ENCODE peak calls at places on chromosomes 4 and X, in eight cellular contexts. D is HCT116, J is ovary, M is thyroid gland, Y is body of pancreas, Z is transverse colon, I is Peyer's patch, L is adrenal gland. N is an unnamed sample.

GRCh38 chr4:183797445-183798248 is 107.5 kb upstream of the STOX2 start:
- DNase-seq in D (no peak), J (peak; percentile 56), M (peak; percentile 70), Y (peak; percentile 38), Z (peak; percentile 53), I (no peak), L (no peak), N (peak; percentile 70)

GRCh38 chrX:25206761-25207160 is 191.0 kb upstream of the ARX start:
- DNase-seq in D (no peak), J (no peak), M (no peak), Y (no peak), Z (no peak), I (no peak), L (no peak), N (no peak)

GRCh38 chrX:2690856-2691542 is at the start of gene CD99:
- DNase-seq in D (no peak), J (peak; percentile 93), M (peak; percentile 93), Y (peak; percentile 93), Z (peak; percentile 96), I (peak; percentile 89), L (peak; percentile 83), N (peak; percentile 97)

GRCh38 chr4:5887361-5888221 is 5.3 kb downstream of the CRMP1 start:
- DNase-seq in D (no peak), J (no peak), M (no peak), Y (no peak), Z (no peak), I (no peak), L (no peak), N (no peak)

GRCh38 chr4:113328514-113328913 is 279.1 kb downstream of the ANK2 start:
- DNase-seq in D (no peak), J (no peak), M (no peak), Y (no peak), Z (no peak), I (no peak), L (no peak), N (no peak)

GRCh38 chr4:172758586-172759340 is 409.8 kb upstream of the GALNT7 start:
- DNase-seq in D (no peak), J (no peak), M (no peak), Y (no peak), Z (no peak), I (no peak), L (no peak), N (no peak)

GRCh38 chrX:48579259-48579658 is 5.0 kb downstream of the RBM3 start:
- DNase-seq in D (no peak), J (no peak), M (no peak), Y (no peak), Z (no peak), I (no peak), L (no peak), N (no peak)

GRCh38 chr4:69156913-69157312 is 57.6 kb downstream of the UGT2B11 start:
- DNase-seq in D (peak; percentile 7), J (no peak), M (no peak), Y (peak; percentile 12), Z (no peak), I (no peak), L (no peak), N (no peak)

GRCh38 chrX:73561791-73562190 is 1.2 kb upstream of the CHIC1 start:
- DNase-seq in D (no peak), J (no peak), M (no peak), Y (no peak), Z (no peak), I (no peak), L (no peak), N (no peak)

GRCh38 chrX:896256-896655 is 265.7 kb downstream of the SHOX start:
- DNase-seq in D (no peak), J (no peak), M (no peak), Y (no peak), Z (no peak), I (no peak), L (no peak), N (no peak)

GRCh38 chrX:124455966-124456365 is 109.6 kb downstream of the SH2D1A start:
- DNase-seq in D (no peak), J (no peak), M (no peak), Y (no peak), Z (no peak), I (no peak), L (no peak), N (no peak)

GRCh38 chrX:94743478-94743877 is 1069.5 kb downstream of the FAM133A start:
- DNase-seq in D (no peak), J (no peak), M (no peak), Y (no peak), Z (no peak), I (no peak), L (no peak), N (no peak)

GRCh38 chr4:166363198-166363597 is 490.2 kb downstream of the TLL1 start:
- DNase-seq in D (no peak), J (no peak), M (no peak), Y (no peak), Z (no peak), I (no peak), L (no peak), N (no peak)

GRCh38 chr4:122692641-122693520 is 39.6 kb upstream of the BBS12 start:
- DNase-seq in D (no peak), J (no peak), M (no peak), Y (no peak), Z (no peak), I (no peak), L (no peak), N (no peak)

GRCh38 chr4:143700060-143700419 is 435 bp downstream of the FREM3 start:
- DNase-seq in D (no peak), J (peak; percentile 37), M (peak; percentile 36), Y (peak; percentile 17), Z (no peak), I (no peak), L (peak; percentile 15), N (peak; percentile 67)

GRCh38 chr4:177444911-177445736 is 2.9 kb upstream of the AGA start:
- DNase-seq in D (no peak), J (no peak), M (no peak), Y (peak; percentile 20), Z (no peak), I (no peak), L (no peak), N (no peak)

GRCh38 chr4:4328840-4329239 is 38.8 kb downstream of the ZBTB49 start:
- DNase-seq in D (no peak), J (no peak), M (no peak), Y (no peak), Z (no peak), I (peak; percentile 6), L (no peak), N (no peak)

GRCh38 chr4:41430796-41431195 is 107.2 kb upstream of the LIMCH1 start:
- DNase-seq in D (no peak), J (no peak), M (no peak), Y (no peak), Z (no peak), I (no peak), L (no peak), N (no peak)

DNA sequence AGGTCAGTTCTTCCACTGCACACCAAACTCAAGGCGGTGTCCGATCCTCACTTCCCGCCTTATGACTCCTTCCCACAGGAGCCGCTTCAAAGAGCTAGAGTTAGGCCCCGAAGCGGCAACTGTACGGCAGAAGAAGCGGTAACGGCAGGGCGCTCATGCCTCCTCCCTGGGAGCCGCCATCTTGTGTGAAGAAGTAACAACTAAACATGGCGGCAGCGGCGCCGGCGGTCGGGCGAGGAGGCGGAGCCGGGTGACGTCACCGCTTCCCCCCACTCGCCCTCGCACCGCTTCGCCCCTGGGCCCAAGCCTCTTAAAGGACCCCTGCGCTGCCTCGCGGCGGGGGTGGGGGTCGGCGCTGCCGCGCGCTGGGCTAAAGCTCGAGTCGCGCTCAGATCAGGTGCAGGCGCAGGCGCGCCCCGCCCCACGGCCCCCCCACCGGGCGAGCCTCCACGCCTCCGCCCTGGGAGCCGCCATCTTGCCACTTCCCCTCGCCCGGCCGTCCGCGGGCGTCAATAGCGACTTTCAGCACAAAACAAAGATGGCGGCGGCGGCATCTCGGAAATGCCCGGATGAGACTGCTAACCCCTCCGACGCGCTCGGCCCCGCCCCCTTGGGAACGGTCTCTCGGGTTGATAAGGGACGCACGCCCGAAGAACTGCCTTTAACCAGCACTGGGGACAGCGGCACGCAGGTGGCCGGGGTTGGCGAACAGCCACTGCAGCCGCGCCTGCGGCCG is at the start of gene HCFC1:
- DNase-seq in D (peak; percentile 69), J (peak; percentile 97), M (peak; percentile 90), Y (peak; percentile 89), Z (peak; percentile 95), I (peak; percentile 95), L (peak; percentile 96), N (peak; percentile 96)
- TF ChIP-seq POLR2A in D (no peak), J (peak; percentile 61), M (no peak), Y (peak; percentile 33), Z (no peak), I (no peak), L (peak; percentile 62), N (peak; percentile 3)

DNA sequence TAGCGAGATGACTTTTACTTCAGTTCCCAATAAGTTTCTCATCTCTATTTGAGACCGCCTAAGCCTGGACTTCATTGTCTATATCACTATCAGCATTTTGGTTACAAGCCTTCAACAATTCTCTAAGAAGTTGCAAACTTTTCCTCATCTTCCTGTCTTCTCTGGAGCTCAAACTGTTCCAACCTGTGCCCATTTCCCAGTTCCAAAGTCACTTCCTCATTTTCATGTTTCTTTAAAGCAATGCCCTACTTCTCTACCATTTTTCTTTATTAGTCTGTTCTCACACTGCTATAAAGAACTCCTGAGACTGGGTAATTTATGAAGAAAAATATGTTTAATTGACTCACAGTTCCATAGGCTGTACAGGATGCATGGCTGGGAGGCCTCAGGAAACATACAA is 251.9 kb downstream of the TECRL start:
- DNase-seq in D (no peak), J (no peak), M (no peak), Y (no peak), Z (no peak), I (no peak), L (no peak), N (no peak)
- H3K27me3 ChIP-seq in D (no peaks in the 10 kb centered on the region), J (no peaks in the 10 kb centered on the region), M (no peaks in the 10 kb centered on the region), Y (no peaks in the 10 kb centered on the region), Z (no peaks in the 10 kb centered on the region), I (no peaks in the 10 kb centered on the region), L (no peaks in the 10 kb centered on the region), N (no peaks in the 10 kb centered on the region)

DNA sequence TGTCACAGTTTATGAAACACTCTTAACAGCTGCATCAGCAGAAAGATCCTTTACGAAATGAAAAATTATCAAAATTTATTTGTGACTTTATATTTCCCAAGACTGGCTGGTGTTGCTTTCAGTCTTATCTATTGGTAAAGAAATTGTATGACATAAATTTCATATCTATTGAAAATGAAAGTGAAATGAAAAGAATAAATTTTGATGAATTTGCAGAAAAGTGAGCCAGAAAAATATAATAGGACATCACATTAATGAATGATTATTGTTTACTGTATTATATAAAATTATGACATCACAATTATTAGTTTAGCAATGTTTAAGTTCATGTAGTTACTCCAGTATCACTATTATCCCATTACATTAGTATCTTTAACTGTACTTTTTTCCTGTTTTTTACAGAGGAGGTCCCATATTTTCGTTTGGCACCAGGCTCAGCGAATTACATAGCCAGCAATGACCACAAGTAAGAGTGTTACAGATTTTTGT is 13.2 kb upstream of the TMEM165 start:
- DNase-seq in D (no peak), J (no peak), M (no peak), Y (no peak), Z (no peak), I (no peak), L (no peak), N (no peak)
- H3K27ac ChIP-seq in D (no peak overlapping the region), J (no peak overlapping the region), M (no peak overlapping the region), Y (no peak overlapping the region), Z (no peak overlapping the region), I (no peak overlapping the region), L (no peak overlapping the region), N (no peak overlapping the region)

DNA sequence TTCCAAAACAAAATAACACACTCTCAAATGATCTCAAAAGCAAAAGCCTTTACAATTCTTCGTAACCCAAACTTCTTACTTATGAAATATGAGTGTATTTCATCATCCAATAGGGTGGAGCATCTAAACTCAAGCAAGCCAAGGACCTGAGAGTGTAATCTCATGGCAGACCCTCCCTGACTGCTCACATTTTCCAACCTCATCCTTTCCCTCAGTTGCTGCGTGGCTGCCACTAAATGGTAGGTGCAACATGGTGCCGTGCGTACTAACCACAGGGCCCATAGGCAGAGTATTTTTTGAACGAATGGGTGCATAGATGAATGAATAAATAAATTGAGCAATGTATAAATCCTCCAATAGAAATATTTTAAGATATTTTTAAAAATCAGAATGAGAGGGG is 45.4 kb downstream of the TTC29 start:
- DNase-seq in D (no peak), J (no peak), M (no peak), Y (no peak), Z (no peak), I (no peak), L (no peak), N (no peak)
- TF ChIP-seq POLR2A in D (no peak), J (no peak), M (no peak), Y (no peak), Z (no peak), I (no peak), L (no peak), N (no peak)

N was measured in heart left ventricle.